ENCODE peak calls at places on chromosomes 3 and 15, in six cellular contexts. Q is GM23338, M is HCT116, Y is SK-N-SH, I is A549, W is HepG2. A is an unnamed sample.
A peak's percentile ranks its signal among the peaks of the same experiment; 100 is the strongest.

GRCh38 chr3:52203701-52204100 is 5.7 kb downstream of the ALAS1 start:
- DNase-seq in W (no peak), Q (no peak), Y (no peak), M (no peak), I (no peak), A (no peak)

GRCh38 chr15:76169013-76169412 is 109.2 kb downstream of the TMEM266 start:
- DNase-seq in M (no peak), W (no peak), Y (no peak), Q (peak; percentile 64), I (no peak), A (no peak)

GRCh38 chr3:36991923-36992805 is 767 bp downstream of the EPM2AIP1 start:
- DNase-seq in Q (peak; percentile 21), I (peak; percentile 8), M (no peak), W (peak; percentile 46), Y (no peak), A (no peak)

GRCh38 chr3:98877132-98877531 is 24.4 kb downstream of the DCBLD2 start:
- DNase-seq in W (no peak), Q (no peak), I (no peak), Y (no peak), M (no peak), A (no peak)

GRCh38 chr15:75578948-75579908 is at the start of gene PTPN9:
- DNase-seq in W (peak; percentile 66), M (peak; percentile 23), I (peak; percentile 77), Y (peak; percentile 93), Q (peak; percentile 96), A (no peak)

GRCh38 chr3:127016461-127016860 is 33.5 kb downstream of the PLXNA1 start:
- DNase-seq in I (no peak), W (no peak), Q (no peak), M (no peak), Y (no peak), A (no peak)

GRCh38 chr3:184259878-184260570 is 1.3 kb downstream of the CAMK2N2 start:
- DNase-seq in M (no peak), Y (peak; percentile 78), Q (peak; percentile 69), W (no peak), I (peak; percentile 62), A (no peak)

GRCh38 chr3:57029383-57029782 is 31.1 kb upstream of the SPATA12 start:
- DNase-seq in Q (no peak), I (no peak), W (no peak), Y (no peak), M (no peak), A (no peak)

GRCh38 chr3:197793246-197793645 is 2.2 kb downstream of the LRCH3 start:
- DNase-seq in Q (no peak), W (no peak), I (no peak), M (no peak), Y (no peak), A (no peak)

GRCh38 chr15:77839970-77840609 is 207.4 kb upstream of the LINGO1 start:
- DNase-seq in I (no peak), Y (no peak), W (no peak), Q (no peak), M (no peak), A (no peak)

GRCh38 chr15:100959066-100960050 is 40.2 kb downstream of the LRRK1 start:
- DNase-seq in W (no peak), Y (no peak), I (peak; percentile 83), Q (no peak), M (no peak), A (peak; percentile 53)

GRCh38 chr3:6723205-6723604 is 137.7 kb upstream of the GRM7 start:
- DNase-seq in Q (no peak), Y (no peak), M (no peak), I (no peak), W (no peak), A (no peak)

GRCh38 chr3:127770671-127771370 is 51.5 kb downstream of the MGLL start:
- DNase-seq in W (no peak), Q (no peak), M (no peak), I (no peak), Y (no peak), A (no peak)

GRCh38 chr3:63069780-63070540 is 194.7 kb upstream of the CADPS start:
- DNase-seq in Q (no peak), I (no peak), Y (no peak), M (no peak), W (no peak), A (no peak)

GRCh38 chr15:57708047-57708446 is 1.5 kb downstream of the POLR2M start:
- DNase-seq in I (no peak), W (no peak), M (no peak), Y (no peak), Q (no peak), A (no peak)

GRCh38 chr3:32138545-32139104 is 32.2 kb downstream of the GPD1L start:
- DNase-seq in M (no peak), Q (no peak), W (no peak), I (no peak), Y (peak; percentile 34), A (no peak)

DNA sequence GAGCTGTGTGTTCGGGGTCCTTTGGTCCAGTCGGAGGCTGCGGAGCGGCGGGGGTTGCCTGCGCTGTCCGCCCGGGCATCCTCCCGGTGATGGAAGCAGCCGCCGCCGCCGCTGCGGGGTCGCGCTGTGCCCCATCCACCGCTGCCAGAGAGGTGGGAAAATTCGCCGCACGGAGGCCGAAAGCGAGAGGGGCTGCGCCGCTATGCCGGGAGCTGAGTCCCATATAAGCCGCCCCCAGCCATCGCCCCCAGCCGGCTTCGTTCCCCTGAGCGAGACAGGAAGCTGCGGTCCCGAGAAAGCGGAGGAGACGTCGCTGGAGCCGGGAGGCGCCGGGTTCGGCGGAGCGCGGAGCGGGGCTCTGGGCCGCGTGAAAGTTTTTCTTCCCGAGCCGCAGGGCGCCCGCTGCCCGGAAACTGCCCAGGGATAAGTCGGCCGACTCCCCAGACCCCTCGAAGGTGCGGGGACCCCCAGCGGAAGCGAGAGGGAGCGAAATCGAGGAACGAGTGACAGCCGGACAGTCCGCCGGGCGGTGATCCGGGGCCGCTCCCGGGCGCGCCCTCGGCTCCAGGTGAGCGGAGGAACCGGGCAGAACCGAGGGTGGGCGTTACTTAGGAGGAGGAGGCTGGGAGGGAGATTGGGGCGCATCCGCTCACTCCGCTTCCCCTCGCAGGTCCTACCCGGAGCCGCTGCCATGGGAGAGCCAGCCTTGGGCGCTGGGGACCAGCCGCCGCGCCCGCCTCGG is 574 bp downstream of the CHST2 start:
- DNase-seq in I (peak; percentile 18), Q (peak; percentile 70), Y (peak; percentile 59), W (no peak), M (no peak), A (no peak)
- TF ChIP-seq REST in I (no peak), Q (no peak), Y (no peak), W (no peak), M (no peak), A (no peak)

DNA sequence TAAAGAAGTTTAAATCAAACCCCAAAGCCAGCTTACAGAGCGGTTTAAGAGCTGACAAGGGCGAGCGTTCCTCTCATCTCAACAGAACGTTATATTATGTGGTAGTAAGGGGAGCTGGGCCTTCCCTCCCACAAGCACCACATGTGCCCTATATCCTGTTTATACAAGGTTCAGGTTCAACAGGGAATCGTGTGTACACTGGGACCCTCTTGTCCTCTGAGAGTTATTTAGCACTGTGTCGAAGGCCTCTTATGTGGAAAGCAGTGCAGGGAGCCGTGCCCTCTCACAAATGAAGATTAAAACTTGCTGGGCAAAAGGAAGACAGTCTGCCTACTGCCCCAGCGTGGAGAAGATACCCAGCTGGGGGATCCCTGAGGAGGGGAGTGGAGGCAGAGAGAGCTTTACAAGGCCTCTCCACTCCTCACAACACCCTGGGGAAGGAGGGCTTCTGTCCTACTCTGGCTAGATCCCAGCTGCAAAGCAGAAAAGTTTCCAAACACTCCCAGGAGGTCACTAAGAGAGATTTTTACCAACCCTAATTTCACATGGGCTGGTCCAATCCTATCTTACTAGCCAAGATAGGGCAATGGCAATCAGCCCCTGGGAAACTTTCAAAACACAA is 2.9 kb downstream of the TLE3 start:
- DNase-seq in Q (no peak), I (no peak), W (peak; percentile 47), M (no peak), Y (no peak), A (no peak)
- H3K4me1 ChIP-seq in Q (peaks cover 53% of the 10 kb centered on the region), I (peaks cover 21% of the 10 kb centered on the region), W (peaks cover 69% of the 10 kb centered on the region), M (peaks cover 4% of the 10 kb centered on the region), Y (peaks cover 53% of the 10 kb centered on the region), A (peaks cover 52% of the 10 kb centered on the region)

GRCh38 chr15:29942548-29942947 is 120.3 kb upstream of the TJP1 start:
- DNase-seq in W (no peak), M (no peak), Y (no peak), I (no peak), Q (no peak), A (no peak)
- TF ChIP-seq REST in W (no peak), M (no peak), Y (no peak), I (no peak), Q (no peak), A (no peak)

DNA sequence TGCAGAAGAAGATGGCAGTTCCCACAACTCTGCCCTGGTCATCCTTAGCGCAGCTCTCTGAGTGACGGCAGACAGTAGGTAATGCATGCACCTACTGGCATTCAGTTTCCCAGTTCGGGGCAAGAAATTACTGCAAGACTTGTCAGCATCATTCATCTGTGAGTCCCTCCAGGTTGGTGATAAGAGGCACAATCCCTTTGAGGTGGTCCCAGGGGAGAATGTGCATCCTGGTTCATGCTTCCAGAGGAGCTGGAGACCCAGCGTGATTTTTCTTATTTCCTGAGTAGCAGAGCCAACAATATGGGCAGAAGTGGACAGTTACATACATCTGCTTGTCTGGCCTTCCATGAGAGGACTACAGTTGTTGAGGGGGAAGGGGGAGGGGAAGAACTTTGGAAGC is 235.9 kb upstream of the BHLHE40 start:
- DNase-seq in Q (no peak), M (no peak), Y (no peak), I (no peak), W (no peak), A (no peak)
- H3K4me1 ChIP-seq in Q (no peaks in the 10 kb centered on the region), M (peaks cover 17% of the 10 kb centered on the region), Y (peaks cover 2% of the 10 kb centered on the region), I (peaks cover 69% of the 10 kb centered on the region), W (peaks cover 69% of the 10 kb centered on the region), A (peaks cover 21% of the 10 kb centered on the region)

A was measured in Panc1.